ENCODE peak calls at places on chromosomes 5 and 9, in seven cellular contexts. One of them, this sample, is unnamed. For H3K4me1, the result is how much of the 10 kb centered on the place peaks cover.

GRCh38 chr9:13351768-13352386 is 72.4 kb upstream of the MPDZ start:
- DNase-seq in pancreas: no peak
- DNase-seq in cardiac muscle cell: peak
- DNase-seq in breast epithelium: no peak
- DNase-seq in Panc1: no peak
- DNase-seq in CD4-positive, CD25-positive, alpha-beta regulatory T cell: peak
- DNase-seq in GM23248: peak
- DNase-seq in this sample: no peak

GRCh38 chr9:106861585-106862114 is 1.3 kb upstream of the ZNF462 start:
- DNase-seq in pancreas: no peak
- DNase-seq in cardiac muscle cell: no peak
- DNase-seq in breast epithelium: no peak
- DNase-seq in Panc1: no peak
- DNase-seq in CD4-positive, CD25-positive, alpha-beta regulatory T cell: no peak
- DNase-seq in GM23248: no peak
- DNase-seq in this sample: no peak

GRCh38 chr5:501040-501832 is 23.0 kb downstream of the SLC9A3 start:
- DNase-seq in pancreas: no peak
- DNase-seq in cardiac muscle cell: no peak
- DNase-seq in breast epithelium: no peak
- DNase-seq in Panc1: no peak
- DNase-seq in CD4-positive, CD25-positive, alpha-beta regulatory T cell: no peak
- DNase-seq in GM23248: no peak
- DNase-seq in this sample: peak

GRCh38 chr5:146369691-146370090 is 31.1 kb downstream of the POU4F3 start:
- DNase-seq in pancreas: no peak
- DNase-seq in cardiac muscle cell: peak
- DNase-seq in breast epithelium: no peak
- DNase-seq in Panc1: no peak
- DNase-seq in CD4-positive, CD25-positive, alpha-beta regulatory T cell: no peak
- DNase-seq in GM23248: peak
- DNase-seq in this sample: no peak

GRCh38 chr5:3595102-3595961 is at the start of gene IRX1:
- DNase-seq in pancreas: no peak
- DNase-seq in cardiac muscle cell: no peak
- DNase-seq in breast epithelium: no peak
- DNase-seq in Panc1: no peak
- DNase-seq in CD4-positive, CD25-positive, alpha-beta regulatory T cell: no peak
- DNase-seq in GM23248: peak
- DNase-seq in this sample: no peak

GRCh38 chr5:101783241-101784095 is 512.6 kb downstream of the SLCO4C1 start:
- DNase-seq in pancreas: no peak
- DNase-seq in cardiac muscle cell: no peak
- DNase-seq in breast epithelium: no peak
- DNase-seq in Panc1: no peak
- DNase-seq in CD4-positive, CD25-positive, alpha-beta regulatory T cell: no peak
- DNase-seq in GM23248: no peak
- DNase-seq in this sample: no peak

GRCh38 chr5:132295505-132296411 is 1.6 kb downstream of the SLC22A4 start:
- DNase-seq in pancreas: no peak
- DNase-seq in cardiac muscle cell: no peak
- DNase-seq in breast epithelium: no peak
- DNase-seq in Panc1: no peak
- DNase-seq in CD4-positive, CD25-positive, alpha-beta regulatory T cell: no peak
- DNase-seq in GM23248: peak
- DNase-seq in this sample: no peak

GRCh38 chr5:109690456-109691247 is 925 bp downstream of the MAN2A1 start:
- DNase-seq in pancreas: peak
- DNase-seq in cardiac muscle cell: peak
- DNase-seq in breast epithelium: peak
- DNase-seq in Panc1: no peak
- DNase-seq in CD4-positive, CD25-positive, alpha-beta regulatory T cell: peak
- DNase-seq in GM23248: peak
- DNase-seq in this sample: peak

GRCh38 chr9:87138128-87139040 is 191.1 kb upstream of the GAS1 start:
- DNase-seq in pancreas: no peak
- DNase-seq in cardiac muscle cell: peak
- DNase-seq in breast epithelium: no peak
- DNase-seq in Panc1: no peak
- DNase-seq in CD4-positive, CD25-positive, alpha-beta regulatory T cell: no peak
- DNase-seq in GM23248: peak
- DNase-seq in this sample: no peak

GRCh38 chr5:42579320-42579719 is 156.1 kb downstream of the GHR start:
- DNase-seq in pancreas: no peak
- DNase-seq in cardiac muscle cell: no peak
- DNase-seq in breast epithelium: no peak
- DNase-seq in Panc1: no peak
- DNase-seq in CD4-positive, CD25-positive, alpha-beta regulatory T cell: no peak
- DNase-seq in GM23248: peak
- DNase-seq in this sample: no peak

GRCh38 chr9:113274474-113275146 is 762 bp downstream of the CDC26 start:
- DNase-seq in pancreas: no peak
- DNase-seq in cardiac muscle cell: peak
- DNase-seq in breast epithelium: no peak
- DNase-seq in Panc1: peak
- DNase-seq in CD4-positive, CD25-positive, alpha-beta regulatory T cell: peak
- DNase-seq in GM23248: peak
- DNase-seq in this sample: no peak

GRCh38 chr5:91158011-91158410 is 225.1 kb downstream of the ARRDC3 start:
- DNase-seq in pancreas: no peak
- DNase-seq in cardiac muscle cell: no peak
- DNase-seq in breast epithelium: no peak
- DNase-seq in Panc1: no peak
- DNase-seq in CD4-positive, CD25-positive, alpha-beta regulatory T cell: no peak
- DNase-seq in GM23248: no peak
- DNase-seq in this sample: no peak

GRCh38 chr5:125117556-125117955 is 371.1 kb upstream of the ZNF608 start:
- DNase-seq in pancreas: no peak
- DNase-seq in cardiac muscle cell: no peak
- DNase-seq in breast epithelium: no peak
- DNase-seq in Panc1: no peak
- DNase-seq in CD4-positive, CD25-positive, alpha-beta regulatory T cell: no peak
- DNase-seq in GM23248: peak
- DNase-seq in this sample: peak

GRCh38 chr9:38423939-38424843 is at the start of gene IGFBPL1:
- DNase-seq in pancreas: no peak
- DNase-seq in cardiac muscle cell: peak
- DNase-seq in breast epithelium: no peak
- DNase-seq in Panc1: no peak
- DNase-seq in CD4-positive, CD25-positive, alpha-beta regulatory T cell: peak
- DNase-seq in GM23248: peak
- DNase-seq in this sample: no peak

GRCh38 chr5:174119386-174119785 is 73.9 kb downstream of the NSG2 start:
- DNase-seq in pancreas: no peak
- DNase-seq in cardiac muscle cell: no peak
- DNase-seq in breast epithelium: no peak
- DNase-seq in Panc1: no peak
- DNase-seq in CD4-positive, CD25-positive, alpha-beta regulatory T cell: no peak
- DNase-seq in GM23248: no peak
- DNase-seq in this sample: no peak

GRCh38 chr5:155052532-155052931 is 39.0 kb downstream of the KIF4B start:
- DNase-seq in pancreas: no peak
- DNase-seq in cardiac muscle cell: no peak
- DNase-seq in breast epithelium: no peak
- DNase-seq in Panc1: no peak
- DNase-seq in CD4-positive, CD25-positive, alpha-beta regulatory T cell: no peak
- DNase-seq in GM23248: no peak
- DNase-seq in this sample: no peak

GRCh38 chr9:15191358-15191757 is 115.7 kb downstream of the TTC39B start:
- DNase-seq in pancreas: no peak
- DNase-seq in cardiac muscle cell: no peak
- DNase-seq in breast epithelium: no peak
- DNase-seq in Panc1: no peak
- DNase-seq in CD4-positive, CD25-positive, alpha-beta regulatory T cell: peak
- DNase-seq in GM23248: no peak
- DNase-seq in this sample: no peak

GRCh38 chr5:135391123-135391868 is 7.7 kb downstream of the MACROH2A1 start:
- DNase-seq in pancreas: no peak
- DNase-seq in cardiac muscle cell: peak
- DNase-seq in breast epithelium: no peak
- DNase-seq in Panc1: no peak
- DNase-seq in CD4-positive, CD25-positive, alpha-beta regulatory T cell: no peak
- DNase-seq in GM23248: peak
- DNase-seq in this sample: no peak

GRCh38 chr9:96344458-96345180 is 38.9 kb downstream of the SLC35D2 start:
- DNase-seq in pancreas: peak
- DNase-seq in cardiac muscle cell: peak
- DNase-seq in breast epithelium: no peak
- DNase-seq in Panc1: no peak
- DNase-seq in CD4-positive, CD25-positive, alpha-beta regulatory T cell: no peak
- DNase-seq in GM23248: peak
- DNase-seq in this sample: peak

GRCh38 chr5:76974768-76975167 is 21.9 kb downstream of the CRHBP start:
- DNase-seq in pancreas: no peak
- DNase-seq in cardiac muscle cell: no peak
- DNase-seq in breast epithelium: no peak
- DNase-seq in Panc1: no peak
- DNase-seq in CD4-positive, CD25-positive, alpha-beta regulatory T cell: no peak
- DNase-seq in GM23248: no peak
- DNase-seq in this sample: no peak

GRCh38 chr5:139668924-139669680 is 21.0 kb downstream of the CXXC5 start:
- DNase-seq in pancreas: no peak
- DNase-seq in cardiac muscle cell: no peak
- DNase-seq in breast epithelium: no peak
- DNase-seq in Panc1: no peak
- DNase-seq in CD4-positive, CD25-positive, alpha-beta regulatory T cell: no peak
- DNase-seq in GM23248: no peak
- DNase-seq in this sample: peak

GRCh38 chr5:139668064-139668880 is 20.1 kb downstream of the CXXC5 start:
- DNase-seq in pancreas: no peak
- DNase-seq in cardiac muscle cell: peak
- DNase-seq in breast epithelium: no peak
- DNase-seq in Panc1: no peak
- DNase-seq in CD4-positive, CD25-positive, alpha-beta regulatory T cell: peak
- DNase-seq in GM23248: peak
- DNase-seq in this sample: peak

GRCh38 chr5:139667001-139667729 is 19.0 kb downstream of the CXXC5 start:
- DNase-seq in pancreas: no peak
- DNase-seq in cardiac muscle cell: no peak
- DNase-seq in breast epithelium: no peak
- DNase-seq in Panc1: no peak
- DNase-seq in CD4-positive, CD25-positive, alpha-beta regulatory T cell: peak
- DNase-seq in GM23248: peak
- DNase-seq in this sample: no peak

GRCh38 chr5:139666551-139666950 is 18.4 kb downstream of the CXXC5 start:
- DNase-seq in pancreas: no peak
- DNase-seq in cardiac muscle cell: no peak
- DNase-seq in breast epithelium: no peak
- DNase-seq in Panc1: no peak
- DNase-seq in CD4-positive, CD25-positive, alpha-beta regulatory T cell: no peak
- DNase-seq in GM23248: peak
- DNase-seq in this sample: peak

GRCh38 chr5:139667730-139668063 is 19.5 kb downstream of the CXXC5 start:
- DNase-seq in pancreas: no peak
- DNase-seq in cardiac muscle cell: peak
- DNase-seq in breast epithelium: no peak
- DNase-seq in Panc1: no peak
- DNase-seq in CD4-positive, CD25-positive, alpha-beta regulatory T cell: no peak
- DNase-seq in GM23248: peak
- DNase-seq in this sample: no peak
- H3K4me1 ChIP-seq in pancreas: half or more
- H3K4me1 ChIP-seq in cardiac muscle cell: under half
- H3K4me1 ChIP-seq in breast epithelium: half or more
- H3K4me1 ChIP-seq in Panc1: half or more
- H3K4me1 ChIP-seq in CD4-positive, CD25-positive, alpha-beta regulatory T cell: under half
- H3K4me1 ChIP-seq in GM23248: under half
- H3K4me1 ChIP-seq in this sample: under half

GRCh38 chr9:69331444-69331843 is 6.4 kb downstream of the ENTREP1 start:
- DNase-seq in pancreas: no peak
- DNase-seq in cardiac muscle cell: no peak
- DNase-seq in breast epithelium: no peak
- DNase-seq in Panc1: no peak
- DNase-seq in CD4-positive, CD25-positive, alpha-beta regulatory T cell: no peak
- DNase-seq in GM23248: no peak
- DNase-seq in this sample: no peak
- H3K4me1 ChIP-seq in pancreas: under half
- H3K4me1 ChIP-seq in cardiac muscle cell: under half
- H3K4me1 ChIP-seq in breast epithelium: under half
- H3K4me1 ChIP-seq in Panc1: under half
- H3K4me1 ChIP-seq in CD4-positive, CD25-positive, alpha-beta regulatory T cell: under half
- H3K4me1 ChIP-seq in GM23248: under half
- H3K4me1 ChIP-seq in this sample: under half

GRCh38 chr5:56169281-56169680 is 63.8 kb downstream of the ANKRD55 start:
- DNase-seq in pancreas: no peak
- DNase-seq in cardiac muscle cell: no peak
- DNase-seq in breast epithelium: no peak
- DNase-seq in Panc1: no peak
- DNase-seq in CD4-positive, CD25-positive, alpha-beta regulatory T cell: no peak
- DNase-seq in GM23248: peak
- DNase-seq in this sample: no peak

GRCh38 chr5:56175028-56175427 is 58.1 kb downstream of the ANKRD55 start:
- DNase-seq in pancreas: no peak
- DNase-seq in cardiac muscle cell: peak
- DNase-seq in breast epithelium: no peak
- DNase-seq in Panc1: no peak
- DNase-seq in CD4-positive, CD25-positive, alpha-beta regulatory T cell: no peak
- DNase-seq in GM23248: no peak
- DNase-seq in this sample: no peak

GRCh38 chr5:56170557-56170956 is 62.6 kb downstream of the ANKRD55 start:
- DNase-seq in pancreas: peak
- DNase-seq in cardiac muscle cell: peak
- DNase-seq in breast epithelium: no peak
- DNase-seq in Panc1: no peak
- DNase-seq in CD4-positive, CD25-positive, alpha-beta regulatory T cell: no peak
- DNase-seq in GM23248: peak
- DNase-seq in this sample: peak

GRCh38 chr5:56169949-56170348 is 63.2 kb downstream of the ANKRD55 start:
- DNase-seq in pancreas: no peak
- DNase-seq in cardiac muscle cell: no peak
- DNase-seq in breast epithelium: no peak
- DNase-seq in Panc1: no peak
- DNase-seq in CD4-positive, CD25-positive, alpha-beta regulatory T cell: no peak
- DNase-seq in GM23248: no peak
- DNase-seq in this sample: no peak

GRCh38 chr5:56172225-56172624 is 60.9 kb downstream of the ANKRD55 start:
- DNase-seq in pancreas: no peak
- DNase-seq in cardiac muscle cell: peak
- DNase-seq in breast epithelium: no peak
- DNase-seq in Panc1: no peak
- DNase-seq in CD4-positive, CD25-positive, alpha-beta regulatory T cell: no peak
- DNase-seq in GM23248: peak
- DNase-seq in this sample: no peak
- H3K4me1 ChIP-seq in pancreas: under half
- H3K4me1 ChIP-seq in cardiac muscle cell: under half
- H3K4me1 ChIP-seq in breast epithelium: under half
- H3K4me1 ChIP-seq in Panc1: under half
- H3K4me1 ChIP-seq in CD4-positive, CD25-positive, alpha-beta regulatory T cell: under half
- H3K4me1 ChIP-seq in GM23248: half or more
- H3K4me1 ChIP-seq in this sample: under half

GRCh38 chr9:32304495-32304894 is 79.9 kb upstream of the ACO1 start:
- DNase-seq in pancreas: no peak
- DNase-seq in cardiac muscle cell: no peak
- DNase-seq in breast epithelium: no peak
- DNase-seq in Panc1: no peak
- DNase-seq in CD4-positive, CD25-positive, alpha-beta regulatory T cell: no peak
- DNase-seq in GM23248: no peak
- DNase-seq in this sample: no peak

DNA sequence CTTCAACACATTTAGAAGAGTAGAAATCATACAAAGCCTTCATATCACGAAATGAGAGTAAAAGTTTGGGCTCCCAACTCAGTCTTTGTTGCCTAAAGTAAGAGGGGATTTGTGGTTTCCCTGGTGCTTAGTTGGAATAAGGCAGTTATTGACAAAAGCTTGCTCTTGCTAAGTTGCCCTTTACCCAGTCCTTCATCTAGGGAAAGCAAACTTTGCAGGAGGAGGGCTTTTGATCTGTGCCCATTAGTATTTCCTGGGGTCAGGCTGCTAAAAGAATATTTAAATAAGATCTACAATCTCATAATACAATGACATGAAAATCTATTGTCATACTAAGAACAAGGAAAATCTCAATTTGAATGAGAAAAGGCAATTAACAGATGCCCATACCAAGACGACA is 84.1 kb upstream of the ACO1 start:
- DNase-seq in pancreas: no peak
- DNase-seq in cardiac muscle cell: no peak
- DNase-seq in breast epithelium: no peak
- DNase-seq in Panc1: no peak
- DNase-seq in CD4-positive, CD25-positive, alpha-beta regulatory T cell: no peak
- DNase-seq in GM23248: no peak
- DNase-seq in this sample: no peak
- H3K4me1 ChIP-seq in pancreas: under half
- H3K4me1 ChIP-seq in cardiac muscle cell: under half
- H3K4me1 ChIP-seq in breast epithelium: under half
- H3K4me1 ChIP-seq in Panc1: under half
- H3K4me1 ChIP-seq in CD4-positive, CD25-positive, alpha-beta regulatory T cell: under half
- H3K4me1 ChIP-seq in GM23248: under half
- H3K4me1 ChIP-seq in this sample: under half

This sample was measured in right cardiac atrium.